ENCODE peak calls at places on chromosomes 1 and 21, in six cellular contexts. One of them, this sample, is unnamed.

GRCh38 chr1:235984041-235984820 is 80.7 kb downstream of the NID1 start:
- DNase-seq in HFFc6: peak
- DNase-seq in DMS53: no peak
- DNase-seq in mesendoderm: no peak
- DNase-seq in activated CD8-positive, alpha-beta T cell treated with anti-CD3 and anti-CD28 coated beads for 36 hours: no peak
- DNase-seq in psoas muscle: no peak
- DNase-seq in this sample: no peak

GRCh38 chr21:38905328-38905727 is 99.6 kb downstream of the ETS2 start:
- DNase-seq in mesendoderm: no peak
- DNase-seq in activated CD8-positive, alpha-beta T cell treated with anti-CD3 and anti-CD28 coated beads for 36 hours: no peak
- DNase-seq in DMS53: no peak
- DNase-seq in HFFc6: no peak
- DNase-seq in psoas muscle: no peak
- DNase-seq in this sample: no peak

GRCh38 chr1:226644541-226645176 is 94.4 kb downstream of the ITPKB start:
- DNase-seq in HFFc6: no peak
- DNase-seq in DMS53: peak
- DNase-seq in activated CD8-positive, alpha-beta T cell treated with anti-CD3 and anti-CD28 coated beads for 36 hours: peak
- DNase-seq in mesendoderm: no peak
- DNase-seq in psoas muscle: peak
- DNase-seq in this sample: no peak

GRCh38 chr1:33420870-33421775 is 9.8 kb downstream of the PHC2 start:
- DNase-seq in psoas muscle: no peak
- DNase-seq in HFFc6: peak
- DNase-seq in mesendoderm: no peak
- DNase-seq in activated CD8-positive, alpha-beta T cell treated with anti-CD3 and anti-CD28 coated beads for 36 hours: no peak
- DNase-seq in DMS53: peak
- DNase-seq in this sample: no peak

GRCh38 chr1:74399249-74399648 is 113.2 kb downstream of the LRRC53 start:
- DNase-seq in DMS53: peak
- DNase-seq in psoas muscle: no peak
- DNase-seq in HFFc6: no peak
- DNase-seq in activated CD8-positive, alpha-beta T cell treated with anti-CD3 and anti-CD28 coated beads for 36 hours: peak
- DNase-seq in mesendoderm: no peak
- DNase-seq in this sample: peak

GRCh38 chr1:174982971-174983689 is 16.6 kb upstream of the CACYBP start:
- DNase-seq in HFFc6: peak
- DNase-seq in mesendoderm: peak
- DNase-seq in psoas muscle: no peak
- DNase-seq in DMS53: peak
- DNase-seq in activated CD8-positive, alpha-beta T cell treated with anti-CD3 and anti-CD28 coated beads for 36 hours: peak
- DNase-seq in this sample: peak

GRCh38 chr21:26759731-26760130 is 85.5 kb downstream of the ADAMTS1 start:
- DNase-seq in psoas muscle: no peak
- DNase-seq in HFFc6: no peak
- DNase-seq in mesendoderm: no peak
- DNase-seq in activated CD8-positive, alpha-beta T cell treated with anti-CD3 and anti-CD28 coated beads for 36 hours: no peak
- DNase-seq in DMS53: no peak
- DNase-seq in this sample: no peak

GRCh38 chr1:243765676-243766075 is 84.4 kb downstream of the AKT3 start:
- DNase-seq in HFFc6: no peak
- DNase-seq in mesendoderm: no peak
- DNase-seq in DMS53: no peak
- DNase-seq in psoas muscle: no peak
- DNase-seq in activated CD8-positive, alpha-beta T cell treated with anti-CD3 and anti-CD28 coated beads for 36 hours: no peak
- DNase-seq in this sample: no peak

GRCh38 chr21:42666023-42666747 is 12.8 kb downstream of the PDE9A start:
- DNase-seq in mesendoderm: peak
- DNase-seq in activated CD8-positive, alpha-beta T cell treated with anti-CD3 and anti-CD28 coated beads for 36 hours: peak
- DNase-seq in psoas muscle: no peak
- DNase-seq in DMS53: peak
- DNase-seq in HFFc6: no peak
- DNase-seq in this sample: peak

GRCh38 chr1:217133958-217134856 is 411.0 kb upstream of the ESRRG start:
- DNase-seq in DMS53: peak
- DNase-seq in activated CD8-positive, alpha-beta T cell treated with anti-CD3 and anti-CD28 coated beads for 36 hours: no peak
- DNase-seq in HFFc6: no peak
- DNase-seq in psoas muscle: peak
- DNase-seq in mesendoderm: peak
- DNase-seq in this sample: no peak

GRCh38 chr1:246304468-246305259 is 202.4 kb downstream of the SMYD3 start:
- DNase-seq in DMS53: no peak
- DNase-seq in activated CD8-positive, alpha-beta T cell treated with anti-CD3 and anti-CD28 coated beads for 36 hours: no peak
- DNase-seq in HFFc6: no peak
- DNase-seq in psoas muscle: no peak
- DNase-seq in mesendoderm: no peak
- DNase-seq in this sample: no peak

GRCh38 chr21:25578070-25578961 is 29.0 kb downstream of the MRPL39 start:
- DNase-seq in activated CD8-positive, alpha-beta T cell treated with anti-CD3 and anti-CD28 coated beads for 36 hours: peak
- DNase-seq in psoas muscle: no peak
- DNase-seq in HFFc6: no peak
- DNase-seq in DMS53: no peak
- DNase-seq in mesendoderm: peak
- DNase-seq in this sample: peak

GRCh38 chr1:29096255-29096896 is 27.3 kb downstream of the TMEM200B start:
- DNase-seq in psoas muscle: no peak
- DNase-seq in mesendoderm: no peak
- DNase-seq in DMS53: no peak
- DNase-seq in HFFc6: no peak
- DNase-seq in activated CD8-positive, alpha-beta T cell treated with anti-CD3 and anti-CD28 coated beads for 36 hours: no peak
- DNase-seq in this sample: no peak

GRCh38 chr1:3948344-3948743 is 48.3 kb upstream of the C1orf174 start:
- DNase-seq in HFFc6: no peak
- DNase-seq in mesendoderm: no peak
- DNase-seq in DMS53: peak
- DNase-seq in psoas muscle: no peak
- DNase-seq in activated CD8-positive, alpha-beta T cell treated with anti-CD3 and anti-CD28 coated beads for 36 hours: no peak
- DNase-seq in this sample: no peak

GRCh38 chr1:223403184-223403815 is 10.1 kb downstream of the CCDC185 start:
- DNase-seq in psoas muscle: no peak
- DNase-seq in activated CD8-positive, alpha-beta T cell treated with anti-CD3 and anti-CD28 coated beads for 36 hours: no peak
- DNase-seq in DMS53: peak
- DNase-seq in HFFc6: no peak
- DNase-seq in mesendoderm: no peak
- DNase-seq in this sample: no peak

GRCh38 chr1:43831866-43832654 is 101.5 kb upstream of the ARTN start:
- DNase-seq in mesendoderm: no peak
- DNase-seq in activated CD8-positive, alpha-beta T cell treated with anti-CD3 and anti-CD28 coated beads for 36 hours: peak
- DNase-seq in psoas muscle: no peak
- DNase-seq in HFFc6: no peak
- DNase-seq in DMS53: no peak
- DNase-seq in this sample: peak

GRCh38 chr21:17818158-17819113 is 720 bp downstream of the C21orf91 start:
- DNase-seq in mesendoderm: peak
- DNase-seq in DMS53: peak
- DNase-seq in psoas muscle: peak
- DNase-seq in HFFc6: peak
- DNase-seq in activated CD8-positive, alpha-beta T cell treated with anti-CD3 and anti-CD28 coated beads for 36 hours: peak
- DNase-seq in this sample: peak

GRCh38 chr21:34260598-34260997 is 103.2 kb upstream of the KCNE2 start:
- DNase-seq in mesendoderm: no peak
- DNase-seq in psoas muscle: no peak
- DNase-seq in activated CD8-positive, alpha-beta T cell treated with anti-CD3 and anti-CD28 coated beads for 36 hours: no peak
- DNase-seq in DMS53: no peak
- DNase-seq in HFFc6: no peak
- DNase-seq in this sample: no peak

GRCh38 chr1:116195077-116195868 is 84.1 kb downstream of the MAB21L3 start:
- DNase-seq in psoas muscle: no peak
- DNase-seq in activated CD8-positive, alpha-beta T cell treated with anti-CD3 and anti-CD28 coated beads for 36 hours: no peak
- DNase-seq in DMS53: peak
- DNase-seq in mesendoderm: no peak
- DNase-seq in HFFc6: no peak
- DNase-seq in this sample: no peak

GRCh38 chr1:164440222-164440621 is 118.8 kb upstream of the PBX1 start:
- DNase-seq in HFFc6: peak
- DNase-seq in mesendoderm: peak
- DNase-seq in activated CD8-positive, alpha-beta T cell treated with anti-CD3 and anti-CD28 coated beads for 36 hours: no peak
- DNase-seq in psoas muscle: no peak
- DNase-seq in DMS53: peak
- DNase-seq in this sample: no peak

GRCh38 chr1:113124366-113124765 is 51.4 kb downstream of the LRIG2 start:
- DNase-seq in psoas muscle: no peak
- DNase-seq in activated CD8-positive, alpha-beta T cell treated with anti-CD3 and anti-CD28 coated beads for 36 hours: no peak
- DNase-seq in DMS53: no peak
- DNase-seq in mesendoderm: no peak
- DNase-seq in HFFc6: no peak
- DNase-seq in this sample: no peak

GRCh38 chr1:93673159-93673657 is 8.4 kb downstream of the BCAR3 start:
- DNase-seq in activated CD8-positive, alpha-beta T cell treated with anti-CD3 and anti-CD28 coated beads for 36 hours: no peak
- DNase-seq in mesendoderm: no peak
- DNase-seq in DMS53: no peak
- DNase-seq in psoas muscle: no peak
- DNase-seq in HFFc6: no peak
- DNase-seq in this sample: no peak

GRCh38 chr1:56286506-56286905 is 292.9 kb downstream of the PLPP3 start:
- DNase-seq in DMS53: peak
- DNase-seq in psoas muscle: no peak
- DNase-seq in activated CD8-positive, alpha-beta T cell treated with anti-CD3 and anti-CD28 coated beads for 36 hours: no peak
- DNase-seq in HFFc6: no peak
- DNase-seq in mesendoderm: no peak
- DNase-seq in this sample: no peak

GRCh38 chr1:19348441-19349198 is 36.5 kb downstream of the SLC66A1 start:
- DNase-seq in activated CD8-positive, alpha-beta T cell treated with anti-CD3 and anti-CD28 coated beads for 36 hours: no peak
- DNase-seq in psoas muscle: no peak
- DNase-seq in mesendoderm: no peak
- DNase-seq in HFFc6: no peak
- DNase-seq in DMS53: no peak
- DNase-seq in this sample: no peak

GRCh38 chr1:171506525-171507304 is 21.4 kb downstream of the PRRC2C start:
- DNase-seq in activated CD8-positive, alpha-beta T cell treated with anti-CD3 and anti-CD28 coated beads for 36 hours: no peak
- DNase-seq in DMS53: peak
- DNase-seq in psoas muscle: no peak
- DNase-seq in HFFc6: no peak
- DNase-seq in mesendoderm: peak
- DNase-seq in this sample: no peak

GRCh38 chr21:45457161-45457831 is 52.3 kb downstream of the COL18A1 start:
- DNase-seq in mesendoderm: no peak
- DNase-seq in DMS53: no peak
- DNase-seq in activated CD8-positive, alpha-beta T cell treated with anti-CD3 and anti-CD28 coated beads for 36 hours: no peak
- DNase-seq in HFFc6: no peak
- DNase-seq in psoas muscle: peak
- DNase-seq in this sample: no peak

GRCh38 chr21:36479415-36480402 is at the start of gene CLDN14:
- DNase-seq in mesendoderm: no peak
- DNase-seq in activated CD8-positive, alpha-beta T cell treated with anti-CD3 and anti-CD28 coated beads for 36 hours: no peak
- DNase-seq in HFFc6: no peak
- DNase-seq in psoas muscle: peak
- DNase-seq in DMS53: peak
- DNase-seq in this sample: no peak

GRCh38 chr1:155250246-155250632 is 5.0 kb downstream of the ENTREP3 start:
- DNase-seq in HFFc6: no peak
- DNase-seq in DMS53: no peak
- DNase-seq in psoas muscle: no peak
- DNase-seq in activated CD8-positive, alpha-beta T cell treated with anti-CD3 and anti-CD28 coated beads for 36 hours: no peak
- DNase-seq in mesendoderm: no peak
- DNase-seq in this sample: no peak

This sample was measured in GM12865.